ENCODE peak calls at places on chromosomes 6 and 20, in six cellular contexts. B is HCT116, U is MM.1S, S is T-helper 2 cell, W is neuronal stem cell, O is Ammon's horn. C is an unnamed sample.

GRCh38 chr6:95243091-95243490 is 334.2 kb upstream of the MANEA start:
- DNase-seq in B (no peak), U (no peak), S (no peak), W (no peak), O (no peak), C (no peak)

GRCh38 chr20:31605902-31606677 is 1.0 kb downstream of the ID1 start:
- DNase-seq in B (no peak), U (no peak), S (no peak), W (no peak), O (peak; percentile 24), C (no peak)

GRCh38 chr20:2217857-2218529 is 77.8 kb upstream of the TGM3 start:
- DNase-seq in B (no peak), U (no peak), S (no peak), W (no peak), O (peak; percentile 58), C (no peak)

GRCh38 chr6:170277893-170278742 is 12.8 kb downstream of the DLL1 start:
- DNase-seq in B (no peak), U (no peak), S (no peak), W (no peak), O (no peak), C (no peak)

GRCh38 chr6:17836298-17836697 is 129.6 kb upstream of the NUP153 start:
- DNase-seq in B (no peak), U (no peak), S (no peak), W (no peak), O (no peak), C (no peak)

GRCh38 chr6:168507297-168507696 is 66.3 kb downstream of the SMOC2 start:
- DNase-seq in B (no peak), U (peak; percentile 41), S (no peak), W (no peak), O (no peak), C (no peak)

GRCh38 chr6:159039885-159040258 is 4.9 kb downstream of the TAGAP start:
- DNase-seq in B (no peak), U (no peak), S (no peak), W (no peak), O (no peak), C (no peak)

GRCh38 chr6:89583559-89583958 is 55.0 kb downstream of the LYRM2 start:
- DNase-seq in B (no peak), U (no peak), S (no peak), W (no peak), O (no peak), C (no peak)

GRCh38 chr6:31712296-31712695 is 2.9 kb upstream of the LY6G6D start:
- DNase-seq in B (no peak), U (no peak), S (no peak), W (no peak), O (no peak), C (no peak)

GRCh38 chr20:58718121-58718563 is 25.5 kb downstream of the NPEPL1 start:
- DNase-seq in B (no peak), U (no peak), S (no peak), W (no peak), O (peak; percentile 2), C (no peak)

GRCh38 chr6:96157018-96157565 is 141.3 kb downstream of the FUT9 start:
- DNase-seq in B (no peak), U (peak; percentile 77), S (no peak), W (no peak), O (no peak), C (no peak)

GRCh38 chr20:58945967-58946631 is 35.0 kb upstream of the NELFCD start:
- DNase-seq in B (no peak), U (no peak), S (no peak), W (no peak), O (no peak), C (no peak)

C was measured in brain pericyte.